ENCODE peak calls at places on chromosomes 5 and 9, in six cellular contexts. L is endothelial cell of umbilical vein, V is uterus, A is sigmoid colon, F is stomach, N is body of pancreas. J is an unnamed sample.

GRCh38 chr9:20473566-20474116 is 148.7 kb downstream of the MLLT3 start:
- DNase-seq in L (no peak), V (no peak), A (no peak), F (no peak), N (no peak), J (no peak)

GRCh38 chr9:28598396-28598795 is 1025.1 kb upstream of the C9orf72 start:
- DNase-seq in L (no peak), V (no peak), A (no peak), F (no peak), N (peak; percentile 38), J (no peak)

GRCh38 chr5:120848883-120849282 is 384.8 kb downstream of the PRR16 start:
- DNase-seq in L (no peak), V (no peak), A (no peak), F (no peak), N (no peak), J (no peak)

GRCh38 chr5:99675974-99676373 is 747.2 kb upstream of the CHD1 start:
- DNase-seq in L (no peak), V (no peak), A (no peak), F (no peak), N (no peak), J (no peak)

GRCh38 chr5:142551242-142552067 is 134.4 kb downstream of the FGF1 start:
- DNase-seq in L (no peak), V (no peak), A (peak; percentile 62), F (no peak), N (no peak), J (peak; percentile 33)

GRCh38 chr5:178279723-178280438 is 47.3 kb upstream of the PHYKPL start:
- DNase-seq in L (peak; percentile 70), V (peak; percentile 71), A (peak; percentile 91), F (peak; percentile 90), N (peak; percentile 87), J (peak; percentile 91)

GRCh38 chr5:145825751-145826180 is 9.4 kb downstream of the PRELID2 start:
- DNase-seq in L (peak; percentile 56), V (no peak), A (no peak), F (no peak), N (no peak), J (no peak)

GRCh38 chr5:172749881-172750608 is 20.9 kb downstream of the DUSP1 start:
- DNase-seq in L (no peak), V (peak; percentile 61), A (peak; percentile 84), F (no peak), N (no peak), J (peak; percentile 75)

GRCh38 chr5:180366303-180366702 is 13.2 kb upstream of the GFPT2 start:
- DNase-seq in L (peak; percentile 7), V (no peak), A (no peak), F (no peak), N (no peak), J (no peak)

GRCh38 chr9:109652971-109653370 is 127.0 kb upstream of the PALM2AKAP2 start:
- DNase-seq in L (no peak), V (no peak), A (no peak), F (no peak), N (no peak), J (peak; percentile 21)

GRCh38 chr5:115977988-115978387 is 15.7 kb downstream of the LVRN start:
- DNase-seq in L (peak; percentile 90), V (no peak), A (no peak), F (no peak), N (no peak), J (no peak)

DNA sequence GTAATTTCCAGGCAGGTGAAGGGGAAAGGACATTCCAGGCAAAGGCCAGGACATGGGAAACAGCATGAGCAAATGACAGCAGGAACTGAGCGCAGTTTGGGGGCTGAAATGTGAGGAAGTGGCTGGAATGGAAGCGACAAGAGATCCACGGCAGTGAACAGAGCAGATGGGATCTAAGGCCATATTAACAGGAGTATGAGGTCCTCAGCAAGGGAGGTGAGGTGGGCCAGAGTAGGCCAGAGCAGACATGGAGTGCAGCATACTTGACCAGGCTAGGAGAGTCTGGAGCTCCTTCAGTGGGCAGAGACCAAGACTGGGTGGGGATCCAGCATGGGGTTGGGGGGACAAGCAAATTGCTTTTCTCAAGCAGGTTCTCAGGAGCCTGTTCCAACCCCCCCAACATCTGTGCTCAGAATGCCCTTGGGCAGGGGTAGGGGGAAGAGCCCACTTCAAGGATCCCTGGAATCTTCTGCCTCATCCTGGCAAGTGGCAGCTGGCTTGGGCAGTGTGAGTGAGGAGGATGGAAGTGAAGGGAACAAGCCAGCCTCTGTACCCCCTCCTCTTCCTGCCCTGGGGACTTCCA is 34.5 kb downstream of the DAB2IP start:
- DNase-seq in L (no peak), V (no peak), A (no peak), F (no peak), N (no peak), J (no peak)
- TF ChIP-seq CTCF in L (no peak), V (no peak), A (no peak), F (no peak), N (no peak), J (no peak)

GRCh38 chr5:95823241-95823737 is 763 bp upstream of the GLRX start:
- DNase-seq in L (no peak), V (no peak), A (no peak), F (no peak), N (no peak), J (no peak)
- TF ChIP-seq POLR2A in L (no peak), V (no peak), A (no peak), F (no peak), N (no peak), J (no peak)

DNA sequence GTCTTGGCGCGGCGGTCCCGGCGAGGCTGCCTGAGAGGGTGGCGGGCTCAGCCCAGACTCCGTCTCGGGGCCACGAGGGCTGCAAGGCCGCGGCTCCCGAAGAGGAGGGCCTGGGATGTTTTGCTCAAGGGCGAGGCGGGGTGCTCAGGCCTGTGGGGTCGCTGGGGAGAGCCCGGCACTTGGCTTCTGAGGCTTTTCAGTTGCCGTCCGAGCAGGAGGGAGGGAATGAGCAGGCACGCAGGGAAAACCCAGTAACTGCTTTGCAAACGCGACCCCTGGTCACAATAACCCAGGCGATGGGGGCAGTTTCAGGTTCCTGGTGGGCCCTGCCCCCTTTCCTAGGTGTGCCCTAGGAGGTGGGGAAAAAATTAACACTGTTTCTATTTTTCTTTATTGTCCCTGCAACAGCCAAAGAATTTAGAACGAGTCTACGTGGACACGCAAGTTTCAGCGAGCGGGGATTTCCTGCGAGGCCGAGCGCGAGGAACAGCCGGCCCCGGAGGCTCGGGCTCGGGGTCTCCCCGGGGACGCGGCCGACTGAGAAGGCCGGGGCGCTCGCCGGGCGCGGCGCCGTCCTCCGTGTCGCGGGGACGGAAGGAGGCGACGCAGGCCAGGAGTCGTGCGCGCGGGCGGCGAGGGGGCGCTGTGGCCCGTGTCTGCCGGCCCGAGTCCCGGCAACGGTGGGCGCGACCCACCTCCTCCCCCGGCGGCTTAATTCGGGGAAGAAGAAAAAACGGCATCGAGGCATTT is 3.3 kb upstream of the IRX2 start:
- DNase-seq in L (no peak), V (no peak), A (no peak), F (no peak), N (no peak), J (no peak)
- TF ChIP-seq CTCF in L (no peak), V (no peak), A (no peak), F (no peak), N (no peak), J (no peak)

GRCh38 chr5:17219006-17219422 is 1.6 kb downstream of the BASP1 start:
- DNase-seq in L (peak; percentile 61), V (peak; percentile 19), A (no peak), F (no peak), N (no peak), J (no peak)

GRCh38 chr5:17216176-17216973 is 1.1 kb upstream of the BASP1 start:
- DNase-seq in L (peak; percentile 87), V (peak; percentile 74), A (peak; percentile 79), F (peak; percentile 85), N (peak; percentile 82), J (peak; percentile 79)

GRCh38 chr5:17218353-17219005 is 1.0 kb downstream of the BASP1 start:
- DNase-seq in L (peak; percentile 56), V (peak; percentile 30), A (no peak), F (no peak), N (peak; percentile 17), J (peak; percentile 20)

GRCh38 chr5:17216974-17217325 is 481 bp upstream of the BASP1 start:
- DNase-seq in L (no peak), V (peak; percentile 61), A (no peak), F (no peak), N (no peak), J (no peak)

GRCh38 chr5:17217421-17218352 is at the start of gene BASP1:
- DNase-seq in L (peak; percentile 67), V (peak; percentile 79), A (peak; percentile 80), F (peak; percentile 70), N (peak; percentile 43), J (peak; percentile 62)
- TF ChIP-seq POLR2A in L (peak; percentile 84), V (peak; percentile 68), A (no peak), F (no peak), N (no peak), J (no peak)

GRCh38 chr5:160181965-160182622 is 47.2 kb upstream of the FABP6 start:
- DNase-seq in L (no peak), V (no peak), A (no peak), F (no peak), N (no peak), J (no peak)
- TF ChIP-seq CTCF in L (no peak), V (no peak), A (no peak), F (no peak), N (no peak), J (no peak)

GRCh38 chr9:126853667-126854066 is 6.8 kb upstream of the ZBTB34 start:
- DNase-seq in L (no peak), V (no peak), A (no peak), F (no peak), N (no peak), J (no peak)
- TF ChIP-seq POLR2A in L (no peak), V (no peak), A (no peak), F (no peak), N (no peak), J (no peak)

J was measured in heart left ventricle.